ENCODE peak calls at places on chromosomes 16 and 17, in seven cellular contexts. One of them, this sample, is unnamed.

GRCh38 chr17:15463363-15463762 is 4.1 kb downstream of the CDRT4 start:
- DNase-seq in breast epithelium: peak; percentile 68
- DNase-seq in thoracic aorta: no peak
- DNase-seq in tibial nerve: no peak
- DNase-seq in ovary: peak; percentile 61
- DNase-seq in pancreas: peak; percentile 20
- DNase-seq in cardiac muscle cell: peak; percentile 69
- DNase-seq in this sample: peak; percentile 33

GRCh38 chr16:52812945-52813556 is 239.6 kb downstream of the CHD9NB start:
- DNase-seq in breast epithelium: no peak
- DNase-seq in thoracic aorta: no peak
- DNase-seq in tibial nerve: no peak
- DNase-seq in ovary: no peak
- DNase-seq in pancreas: no peak
- DNase-seq in cardiac muscle cell: no peak
- DNase-seq in this sample: no peak

GRCh38 chr17:42536372-42537155 is 523 bp downstream of the NAGLU start:
- DNase-seq in breast epithelium: no peak
- DNase-seq in thoracic aorta: peak; percentile 52
- DNase-seq in tibial nerve: peak; percentile 76
- DNase-seq in ovary: peak; percentile 90
- DNase-seq in pancreas: peak; percentile 89
- DNase-seq in cardiac muscle cell: peak; percentile 87
- DNase-seq in this sample: peak; percentile 84

GRCh38 chr17:43372273-43372911 is 26.4 kb upstream of the ARL4D start:
- DNase-seq in breast epithelium: no peak
- DNase-seq in thoracic aorta: no peak
- DNase-seq in tibial nerve: no peak
- DNase-seq in ovary: peak; percentile 69
- DNase-seq in pancreas: no peak
- DNase-seq in cardiac muscle cell: peak; percentile 52
- DNase-seq in this sample: peak; percentile 80

GRCh38 chr17:78020717-78021108 is 62.2 kb downstream of the TNRC6C start:
- DNase-seq in breast epithelium: no peak
- DNase-seq in thoracic aorta: no peak
- DNase-seq in tibial nerve: no peak
- DNase-seq in ovary: no peak
- DNase-seq in pancreas: no peak
- DNase-seq in cardiac muscle cell: no peak
- DNase-seq in this sample: no peak

GRCh38 chr16:51071326-51071725 is 79.7 kb downstream of the SALL1 start:
- DNase-seq in breast epithelium: no peak
- DNase-seq in thoracic aorta: no peak
- DNase-seq in tibial nerve: no peak
- DNase-seq in ovary: no peak
- DNase-seq in pancreas: no peak
- DNase-seq in cardiac muscle cell: no peak
- DNase-seq in this sample: no peak

GRCh38 chr16:26475579-26475978 is 591.1 kb upstream of the C16orf82 start:
- DNase-seq in breast epithelium: no peak
- DNase-seq in thoracic aorta: no peak
- DNase-seq in tibial nerve: no peak
- DNase-seq in ovary: no peak
- DNase-seq in pancreas: no peak
- DNase-seq in cardiac muscle cell: no peak
- DNase-seq in this sample: no peak

GRCh38 chr16:89129378-89129777 is 35.7 kb downstream of the ACSF3 start:
- DNase-seq in breast epithelium: no peak
- DNase-seq in thoracic aorta: no peak
- DNase-seq in tibial nerve: no peak
- DNase-seq in ovary: no peak
- DNase-seq in pancreas: no peak
- DNase-seq in cardiac muscle cell: no peak
- DNase-seq in this sample: no peak

GRCh38 chr16:75064403-75065148 is 52.0 kb downstream of the LDHD start:
- DNase-seq in breast epithelium: peak; percentile 27
- DNase-seq in thoracic aorta: no peak
- DNase-seq in tibial nerve: no peak
- DNase-seq in ovary: no peak
- DNase-seq in pancreas: no peak
- DNase-seq in cardiac muscle cell: no peak
- DNase-seq in this sample: peak; percentile 82

GRCh38 chr17:66635646-66636045 is 199.3 kb upstream of the CACNG5 start:
- DNase-seq in breast epithelium: no peak
- DNase-seq in thoracic aorta: no peak
- DNase-seq in tibial nerve: no peak
- DNase-seq in ovary: no peak
- DNase-seq in pancreas: no peak
- DNase-seq in cardiac muscle cell: no peak
- DNase-seq in this sample: no peak

GRCh38 chr16:29306953-29307597 is 99.4 kb downstream of the NPIPB11 start:
- DNase-seq in breast epithelium: no peak
- DNase-seq in thoracic aorta: no peak
- DNase-seq in tibial nerve: no peak
- DNase-seq in ovary: no peak
- DNase-seq in pancreas: no peak
- DNase-seq in cardiac muscle cell: no peak
- DNase-seq in this sample: no peak

GRCh38 chr17:48262982-48263586 is 155.5 kb downstream of the SNX11 start:
- DNase-seq in breast epithelium: no peak
- DNase-seq in thoracic aorta: no peak
- DNase-seq in tibial nerve: no peak
- DNase-seq in ovary: no peak
- DNase-seq in pancreas: no peak
- DNase-seq in cardiac muscle cell: peak; percentile 14
- DNase-seq in this sample: no peak

GRCh38 chr16:23836404-23837291 is 865 bp downstream of the PRKCB start:
- DNase-seq in breast epithelium: no peak
- DNase-seq in thoracic aorta: no peak
- DNase-seq in tibial nerve: no peak
- DNase-seq in ovary: no peak
- DNase-seq in pancreas: no peak
- DNase-seq in cardiac muscle cell: peak; percentile 32
- DNase-seq in this sample: peak; percentile 30

GRCh38 chr16:23082161-23082788 is 67.0 kb downstream of the USP31 start:
- DNase-seq in breast epithelium: no peak
- DNase-seq in thoracic aorta: no peak
- DNase-seq in tibial nerve: no peak
- DNase-seq in ovary: no peak
- DNase-seq in pancreas: no peak
- DNase-seq in cardiac muscle cell: no peak
- DNase-seq in this sample: no peak

GRCh38 chr17:7912927-7913524 is 3.1 kb downstream of the RNF227 start:
- DNase-seq in breast epithelium: no peak
- DNase-seq in thoracic aorta: no peak
- DNase-seq in tibial nerve: no peak
- DNase-seq in ovary: no peak
- DNase-seq in pancreas: peak; percentile 43
- DNase-seq in cardiac muscle cell: peak; percentile 76
- DNase-seq in this sample: peak; percentile 47

GRCh38 chr17:48074322-48075054 is 26.3 kb downstream of the NFE2L1 start:
- DNase-seq in breast epithelium: peak; percentile 77
- DNase-seq in thoracic aorta: peak; percentile 44
- DNase-seq in tibial nerve: peak; percentile 87
- DNase-seq in ovary: peak; percentile 72
- DNase-seq in pancreas: peak; percentile 65
- DNase-seq in cardiac muscle cell: peak; percentile 73
- DNase-seq in this sample: peak; percentile 92

GRCh38 chr16:75219838-75220237 is 1.1 kb downstream of the CTRB1 start:
- DNase-seq in breast epithelium: no peak
- DNase-seq in thoracic aorta: no peak
- DNase-seq in tibial nerve: no peak
- DNase-seq in ovary: no peak
- DNase-seq in pancreas: no peak
- DNase-seq in cardiac muscle cell: no peak
- DNase-seq in this sample: no peak

GRCh38 chr16:49617710-49618330 is 238.1 kb downstream of the ZNF423 start:
- DNase-seq in breast epithelium: no peak
- DNase-seq in thoracic aorta: no peak
- DNase-seq in tibial nerve: no peak
- DNase-seq in ovary: no peak
- DNase-seq in pancreas: no peak
- DNase-seq in cardiac muscle cell: no peak
- DNase-seq in this sample: no peak

GRCh38 chr17:29870836-29871430 is 59.1 kb downstream of the SSH2 start:
- DNase-seq in breast epithelium: no peak
- DNase-seq in thoracic aorta: no peak
- DNase-seq in tibial nerve: no peak
- DNase-seq in ovary: no peak
- DNase-seq in pancreas: no peak
- DNase-seq in cardiac muscle cell: no peak
- DNase-seq in this sample: no peak

GRCh38 chr16:85935957-85936760 is 37.2 kb downstream of the IRF8 start:
- DNase-seq in breast epithelium: no peak
- DNase-seq in thoracic aorta: no peak
- DNase-seq in tibial nerve: no peak
- DNase-seq in ovary: no peak
- DNase-seq in pancreas: no peak
- DNase-seq in cardiac muscle cell: no peak
- DNase-seq in this sample: no peak

GRCh38 chr16:996672-997071 is 15.1 kb downstream of the SOX8 start:
- DNase-seq in breast epithelium: no peak
- DNase-seq in thoracic aorta: no peak
- DNase-seq in tibial nerve: no peak
- DNase-seq in ovary: no peak
- DNase-seq in pancreas: no peak
- DNase-seq in cardiac muscle cell: no peak
- DNase-seq in this sample: no peak

GRCh38 chr16:50680907-50681885 is at the start of gene SNX20:
- DNase-seq in breast epithelium: no peak
- DNase-seq in thoracic aorta: no peak
- DNase-seq in tibial nerve: no peak
- DNase-seq in ovary: no peak
- DNase-seq in pancreas: no peak
- DNase-seq in cardiac muscle cell: no peak
- DNase-seq in this sample: peak; percentile 29

DNA sequence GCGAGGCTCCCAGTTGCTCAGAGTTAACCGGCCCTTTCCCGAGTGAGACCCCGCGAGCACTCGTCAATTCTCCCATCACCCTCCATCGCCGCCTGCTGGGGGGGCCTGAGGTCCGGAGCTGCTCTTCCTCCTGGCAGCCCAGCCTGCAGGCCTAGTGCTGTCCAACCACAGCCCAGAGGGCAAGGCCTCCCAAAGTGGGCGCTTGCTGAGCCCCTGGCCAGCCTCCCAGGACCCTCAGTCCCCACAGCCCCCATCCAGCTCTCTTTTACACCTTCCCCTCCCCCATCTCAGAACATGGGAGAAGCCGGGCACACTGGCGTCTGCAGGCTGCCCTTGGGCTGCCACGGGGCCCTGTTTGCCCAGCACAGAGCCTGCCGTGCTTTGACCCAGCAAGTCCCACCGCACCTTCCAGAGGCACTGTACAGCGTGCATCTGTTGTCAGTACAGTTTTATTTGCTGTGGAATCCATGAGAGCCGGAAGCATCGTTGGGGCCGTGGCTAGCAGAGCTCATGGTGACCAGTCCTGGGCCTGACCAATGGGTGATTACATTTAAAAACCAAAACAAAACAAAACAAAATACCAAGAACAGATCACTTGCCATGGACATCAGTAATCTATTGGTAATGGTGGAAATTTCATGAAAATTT is 96.1 kb upstream of the CBX4 start:
- DNase-seq in breast epithelium: no peak
- DNase-seq in thoracic aorta: no peak
- DNase-seq in tibial nerve: no peak
- DNase-seq in ovary: no peak
- DNase-seq in pancreas: no peak
- DNase-seq in cardiac muscle cell: no peak
- DNase-seq in this sample: no peak
- TF ChIP-seq CTCF in breast epithelium: no peak
- TF ChIP-seq CTCF in thoracic aorta: no peak
- TF ChIP-seq CTCF in tibial nerve: no peak
- TF ChIP-seq CTCF in ovary: no peak
- TF ChIP-seq CTCF in pancreas: no peak
- TF ChIP-seq CTCF in cardiac muscle cell: no peak
- TF ChIP-seq CTCF in this sample: no peak

DNA sequence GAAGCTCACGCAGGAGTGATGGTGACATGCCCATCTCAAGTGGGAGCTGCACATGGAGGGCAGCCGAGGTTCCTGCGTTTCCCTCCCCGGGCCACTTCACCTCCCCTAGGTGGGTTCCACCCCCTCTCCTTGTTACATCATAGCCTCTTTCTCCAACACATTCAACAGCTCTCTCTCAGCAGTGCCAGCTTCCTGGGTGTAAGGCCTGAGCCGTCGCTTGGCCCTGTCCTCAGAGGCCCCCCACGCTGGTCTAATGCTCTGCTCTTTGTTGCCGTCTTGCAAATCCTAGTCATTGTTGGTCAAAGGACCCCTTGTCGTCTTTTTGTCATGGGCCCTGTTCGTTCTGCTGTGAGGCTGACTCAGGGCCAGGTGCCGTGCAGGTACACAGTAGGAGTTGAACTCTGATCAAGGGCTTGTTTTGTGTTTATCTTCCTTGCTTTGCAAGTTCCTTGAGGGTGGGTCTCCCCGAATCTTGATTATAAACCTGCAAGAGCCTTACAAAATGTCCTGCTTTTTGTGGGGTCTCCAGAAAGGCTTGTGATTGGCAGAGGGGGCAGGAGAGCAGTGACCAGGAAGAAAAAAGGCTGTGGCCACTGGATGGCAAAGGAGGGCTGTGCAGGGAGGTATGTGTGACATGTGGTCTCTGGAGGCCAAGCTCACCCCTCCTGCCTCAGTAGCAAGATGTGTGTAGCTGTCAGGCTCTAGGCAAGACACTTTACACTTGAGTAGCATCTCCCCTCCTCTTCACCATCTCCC is 136.6 kb downstream of the CCDC182 start:
- DNase-seq in breast epithelium: no peak
- DNase-seq in thoracic aorta: no peak
- DNase-seq in tibial nerve: no peak
- DNase-seq in ovary: no peak
- DNase-seq in pancreas: no peak
- DNase-seq in cardiac muscle cell: no peak
- DNase-seq in this sample: no peak
- H3K4me1 ChIP-seq in breast epithelium: peaks cover 3% of the 10 kb centered on the region
- H3K4me1 ChIP-seq in thoracic aorta: peaks cover 13% of the 10 kb centered on the region
- H3K4me1 ChIP-seq in tibial nerve: peaks cover 23% of the 10 kb centered on the region
- H3K4me1 ChIP-seq in ovary: peaks cover 12% of the 10 kb centered on the region
- H3K4me1 ChIP-seq in pancreas: peaks cover 8% of the 10 kb centered on the region
- H3K4me1 ChIP-seq in cardiac muscle cell: peaks cover 22% of the 10 kb centered on the region
- H3K4me1 ChIP-seq in this sample: peaks cover 36% of the 10 kb centered on the region

DNA sequence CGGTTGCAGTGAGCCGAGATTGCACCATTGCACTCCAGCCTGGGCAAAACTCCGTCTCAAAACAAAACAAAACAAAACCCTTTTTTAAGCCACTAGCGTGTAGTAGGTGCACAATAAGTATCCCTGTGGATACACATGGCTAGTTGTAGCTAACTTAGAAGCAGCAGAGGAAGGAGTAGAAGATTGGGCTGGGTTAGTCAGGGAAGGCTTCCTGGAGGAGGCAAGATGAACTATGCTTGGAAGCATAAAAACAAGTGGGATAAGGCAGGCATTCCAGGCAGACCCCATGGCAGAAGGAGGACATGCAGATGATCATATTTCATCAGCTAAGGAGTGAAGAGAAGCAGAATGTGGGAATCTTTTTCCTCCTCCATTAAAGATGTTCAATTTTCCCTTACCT is 83.4 kb downstream of the IRX5 start:
- DNase-seq in breast epithelium: no peak
- DNase-seq in thoracic aorta: no peak
- DNase-seq in tibial nerve: no peak
- DNase-seq in ovary: no peak
- DNase-seq in pancreas: no peak
- DNase-seq in cardiac muscle cell: no peak
- DNase-seq in this sample: no peak
- H3K4me3 ChIP-seq in breast epithelium: no peak overlapping the region
- H3K4me3 ChIP-seq in thoracic aorta: no peak overlapping the region
- H3K4me3 ChIP-seq in tibial nerve: no peak overlapping the region
- H3K4me3 ChIP-seq in ovary: no peak overlapping the region
- H3K4me3 ChIP-seq in pancreas: no peak overlapping the region
- H3K4me3 ChIP-seq in cardiac muscle cell: no peak overlapping the region
- H3K4me3 ChIP-seq in this sample: no peak overlapping the region

GRCh38 chr17:11144358-11145233 is 96.4 kb upstream of the SHISA6 start:
- DNase-seq in breast epithelium: no peak
- DNase-seq in thoracic aorta: no peak
- DNase-seq in tibial nerve: no peak
- DNase-seq in ovary: no peak
- DNase-seq in pancreas: peak; percentile 9
- DNase-seq in cardiac muscle cell: peak; percentile 75
- DNase-seq in this sample: peak; percentile 25
- TF ChIP-seq CTCF in breast epithelium: no peak
- TF ChIP-seq CTCF in thoracic aorta: peak; percentile 24
- TF ChIP-seq CTCF in tibial nerve: peak; percentile 24
- TF ChIP-seq CTCF in ovary: no peak
- TF ChIP-seq CTCF in pancreas: peak; percentile 32
- TF ChIP-seq CTCF in cardiac muscle cell: peak; percentile 62
- TF ChIP-seq CTCF in this sample: peak; percentile 23